ENCODE peak calls at places on chromosome 5, in five cellular contexts. One of them, this sample, is unnamed. For H3K4me1, the result is how much of the 10 kb centered on the place peaks cover.

GRCh38 chr5:55517804-55518203 is 17.0 kb downstream of the PLPP1 start:
- DNase-seq in cardiac muscle cell: peak
- DNase-seq in aorta: no peak
- DNase-seq in CD8-positive, alpha-beta memory T cell: no peak
- DNase-seq in transverse colon: peak
- DNase-seq in this sample: no peak

GRCh38 chr5:36607838-36608783 is 1.7 kb downstream of the SLC1A3 start:
- DNase-seq in transverse colon: no peak
- DNase-seq in cardiac muscle cell: peak
- DNase-seq in CD8-positive, alpha-beta memory T cell: no peak
- DNase-seq in aorta: no peak
- DNase-seq in this sample: no peak

GRCh38 chr5:10485142-10485795 is 43.6 kb downstream of the ROPN1L start:
- DNase-seq in aorta: peak
- DNase-seq in CD8-positive, alpha-beta memory T cell: no peak
- DNase-seq in transverse colon: no peak
- DNase-seq in cardiac muscle cell: peak
- DNase-seq in this sample: peak

GRCh38 chr5:143569213-143569663 is 165.8 kb upstream of the NR3C1 start:
- DNase-seq in transverse colon: no peak
- DNase-seq in CD8-positive, alpha-beta memory T cell: no peak
- DNase-seq in aorta: no peak
- DNase-seq in cardiac muscle cell: peak
- DNase-seq in this sample: no peak

GRCh38 chr5:149265559-149265958 is 6.1 kb upstream of the AFAP1L1 start:
- DNase-seq in cardiac muscle cell: peak
- DNase-seq in aorta: no peak
- DNase-seq in CD8-positive, alpha-beta memory T cell: no peak
- DNase-seq in transverse colon: no peak
- DNase-seq in this sample: no peak

GRCh38 chr5:178077751-178078150 is 35.6 kb upstream of the N4BP3 start:
- DNase-seq in CD8-positive, alpha-beta memory T cell: no peak
- DNase-seq in transverse colon: no peak
- DNase-seq in cardiac muscle cell: no peak
- DNase-seq in aorta: no peak
- DNase-seq in this sample: peak

GRCh38 chr5:80516826-80517225 is 28.9 kb downstream of the FAM151B start:
- DNase-seq in aorta: no peak
- DNase-seq in CD8-positive, alpha-beta memory T cell: no peak
- DNase-seq in transverse colon: no peak
- DNase-seq in cardiac muscle cell: peak
- DNase-seq in this sample: no peak

GRCh38 chr5:171622010-171622409 is 163.6 kb upstream of the SMIM23 start:
- DNase-seq in transverse colon: no peak
- DNase-seq in cardiac muscle cell: no peak
- DNase-seq in aorta: no peak
- DNase-seq in CD8-positive, alpha-beta memory T cell: no peak
- DNase-seq in this sample: no peak

GRCh38 chr5:178625679-178626483 is 969 bp downstream of the CLK4 start:
- DNase-seq in CD8-positive, alpha-beta memory T cell: no peak
- DNase-seq in aorta: no peak
- DNase-seq in transverse colon: no peak
- DNase-seq in cardiac muscle cell: peak
- DNase-seq in this sample: no peak

GRCh38 chr5:98935206-98935605 is 6.4 kb upstream of the CHD1 start:
- DNase-seq in cardiac muscle cell: no peak
- DNase-seq in aorta: no peak
- DNase-seq in CD8-positive, alpha-beta memory T cell: no peak
- DNase-seq in transverse colon: no peak
- DNase-seq in this sample: no peak

GRCh38 chr5:100682625-100683024 is 147.5 kb downstream of the FAM174A start:
- DNase-seq in CD8-positive, alpha-beta memory T cell: no peak
- DNase-seq in transverse colon: no peak
- DNase-seq in aorta: no peak
- DNase-seq in cardiac muscle cell: no peak
- DNase-seq in this sample: no peak

GRCh38 chr5:97839338-97840081 is 656.5 kb upstream of the RIOK2 start:
- DNase-seq in transverse colon: no peak
- DNase-seq in aorta: no peak
- DNase-seq in CD8-positive, alpha-beta memory T cell: no peak
- DNase-seq in cardiac muscle cell: peak
- DNase-seq in this sample: no peak

GRCh38 chr5:78795757-78796156 is 147.2 kb upstream of the LHFPL2 start:
- DNase-seq in aorta: no peak
- DNase-seq in CD8-positive, alpha-beta memory T cell: no peak
- DNase-seq in transverse colon: no peak
- DNase-seq in cardiac muscle cell: no peak
- DNase-seq in this sample: no peak

GRCh38 chr5:148776780-148777179 is 49.6 kb upstream of the ADRB2 start:
- DNase-seq in transverse colon: no peak
- DNase-seq in CD8-positive, alpha-beta memory T cell: no peak
- DNase-seq in aorta: peak
- DNase-seq in cardiac muscle cell: peak
- DNase-seq in this sample: no peak

GRCh38 chr5:16489322-16489791 is 23.8 kb upstream of the ZNF622 start:
- DNase-seq in transverse colon: no peak
- DNase-seq in CD8-positive, alpha-beta memory T cell: no peak
- DNase-seq in cardiac muscle cell: peak
- DNase-seq in aorta: no peak
- DNase-seq in this sample: no peak

GRCh38 chr5:180135128-180135955 is 63.8 kb upstream of the RNF130 start:
- DNase-seq in aorta: no peak
- DNase-seq in cardiac muscle cell: peak
- DNase-seq in transverse colon: no peak
- DNase-seq in CD8-positive, alpha-beta memory T cell: no peak
- DNase-seq in this sample: no peak

GRCh38 chr5:116953251-116953934 is 378.8 kb upstream of the SEMA6A start:
- DNase-seq in CD8-positive, alpha-beta memory T cell: no peak
- DNase-seq in transverse colon: no peak
- DNase-seq in cardiac muscle cell: no peak
- DNase-seq in aorta: no peak
- DNase-seq in this sample: no peak

GRCh38 chr5:126007841-126008240 is 415.4 kb upstream of the GRAMD2B start:
- DNase-seq in cardiac muscle cell: no peak
- DNase-seq in CD8-positive, alpha-beta memory T cell: no peak
- DNase-seq in transverse colon: no peak
- DNase-seq in aorta: no peak
- DNase-seq in this sample: no peak

GRCh38 chr5:53110156-53110555 is 599 bp upstream of the MOCS2 start:
- DNase-seq in transverse colon: no peak
- DNase-seq in cardiac muscle cell: no peak
- DNase-seq in aorta: no peak
- DNase-seq in CD8-positive, alpha-beta memory T cell: no peak
- DNase-seq in this sample: no peak

GRCh38 chr5:103804714-103805113 is 242.1 kb upstream of the NUDT12 start:
- DNase-seq in CD8-positive, alpha-beta memory T cell: no peak
- DNase-seq in cardiac muscle cell: no peak
- DNase-seq in aorta: no peak
- DNase-seq in transverse colon: no peak
- DNase-seq in this sample: no peak

GRCh38 chr5:178211095-178212048 is 7.0 kb downstream of the HNRNPAB start:
- DNase-seq in transverse colon: no peak
- DNase-seq in CD8-positive, alpha-beta memory T cell: no peak
- DNase-seq in aorta: no peak
- DNase-seq in cardiac muscle cell: no peak
- DNase-seq in this sample: no peak

GRCh38 chr5:76406014-76406413 is 2.9 kb downstream of the IQGAP2 start:
- DNase-seq in aorta: no peak
- DNase-seq in CD8-positive, alpha-beta memory T cell: no peak
- DNase-seq in cardiac muscle cell: no peak
- DNase-seq in transverse colon: no peak
- DNase-seq in this sample: no peak
- H3K4me1 ChIP-seq in aorta: under half
- H3K4me1 ChIP-seq in CD8-positive, alpha-beta memory T cell: under half
- H3K4me1 ChIP-seq in cardiac muscle cell: under half
- H3K4me1 ChIP-seq in transverse colon: under half
- H3K4me1 ChIP-seq in this sample: under half

GRCh38 chr5:150791536-150791935 is 13.0 kb downstream of the SMIM3 start:
- DNase-seq in aorta: no peak
- DNase-seq in transverse colon: no peak
- DNase-seq in CD8-positive, alpha-beta memory T cell: no peak
- DNase-seq in cardiac muscle cell: no peak
- DNase-seq in this sample: no peak

GRCh38 chr5:150788974-150789373 is 10.4 kb downstream of the SMIM3 start:
- DNase-seq in CD8-positive, alpha-beta memory T cell: no peak
- DNase-seq in transverse colon: no peak
- DNase-seq in aorta: no peak
- DNase-seq in cardiac muscle cell: no peak
- DNase-seq in this sample: no peak

GRCh38 chr5:150789943-150790611 is 11.5 kb downstream of the SMIM3 start:
- DNase-seq in aorta: peak
- DNase-seq in cardiac muscle cell: peak
- DNase-seq in transverse colon: peak
- DNase-seq in CD8-positive, alpha-beta memory T cell: peak
- DNase-seq in this sample: peak

GRCh38 chr5:150787659-150788058 is 9.1 kb downstream of the SMIM3 start:
- DNase-seq in CD8-positive, alpha-beta memory T cell: no peak
- DNase-seq in cardiac muscle cell: no peak
- DNase-seq in transverse colon: no peak
- DNase-seq in aorta: no peak
- DNase-seq in this sample: no peak

GRCh38 chr5:150789431-150789830 is 10.9 kb downstream of the SMIM3 start:
- DNase-seq in aorta: no peak
- DNase-seq in transverse colon: no peak
- DNase-seq in cardiac muscle cell: peak
- DNase-seq in CD8-positive, alpha-beta memory T cell: no peak
- DNase-seq in this sample: no peak
- H3K4me1 ChIP-seq in aorta: under half
- H3K4me1 ChIP-seq in transverse colon: under half
- H3K4me1 ChIP-seq in cardiac muscle cell: under half
- H3K4me1 ChIP-seq in CD8-positive, alpha-beta memory T cell: under half
- H3K4me1 ChIP-seq in this sample: under half

DNA sequence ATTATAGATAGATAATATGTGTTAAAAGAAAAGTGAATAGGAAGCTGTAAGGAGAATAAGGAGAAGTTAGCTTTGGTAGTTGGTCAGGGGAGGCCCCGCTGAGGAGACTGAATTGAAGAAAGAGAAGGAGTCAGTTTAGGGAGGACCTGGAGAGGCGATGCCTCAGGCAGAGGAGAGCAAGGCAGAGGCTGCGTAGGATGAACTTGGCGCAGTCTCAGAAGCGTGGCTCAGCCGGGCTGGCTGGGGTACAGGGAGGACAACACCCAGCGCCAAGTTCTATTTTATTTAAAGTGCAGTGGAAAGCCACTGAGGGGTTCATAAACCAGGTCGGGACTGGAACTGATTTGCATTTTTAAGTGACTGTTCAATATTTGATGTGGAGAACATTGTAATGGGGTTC is 68.5 kb downstream of the PTCD2 start:
- DNase-seq in aorta: peak
- DNase-seq in transverse colon: no peak
- DNase-seq in CD8-positive, alpha-beta memory T cell: no peak
- DNase-seq in cardiac muscle cell: peak
- DNase-seq in this sample: no peak
- H3K4me1 ChIP-seq in aorta: under half
- H3K4me1 ChIP-seq in transverse colon: under half
- H3K4me1 ChIP-seq in CD8-positive, alpha-beta memory T cell: under half
- H3K4me1 ChIP-seq in cardiac muscle cell: under half
- H3K4me1 ChIP-seq in this sample: under half

GRCh38 chr5:173564106-173564505 is 52.3 kb downstream of the BOD1 start:
- DNase-seq in transverse colon: no peak
- DNase-seq in cardiac muscle cell: no peak
- DNase-seq in CD8-positive, alpha-beta memory T cell: no peak
- DNase-seq in aorta: no peak
- DNase-seq in this sample: no peak
- H3K4me1 ChIP-seq in transverse colon: under half
- H3K4me1 ChIP-seq in cardiac muscle cell: under half
- H3K4me1 ChIP-seq in CD8-positive, alpha-beta memory T cell: under half
- H3K4me1 ChIP-seq in aorta: under half
- H3K4me1 ChIP-seq in this sample: under half

GRCh38 chr5:154697335-154697734 is 57.8 kb upstream of the LARP1 start:
- DNase-seq in cardiac muscle cell: no peak
- DNase-seq in transverse colon: no peak
- DNase-seq in aorta: no peak
- DNase-seq in CD8-positive, alpha-beta memory T cell: no peak
- DNase-seq in this sample: no peak

GRCh38 chr5:154698681-154699275 is 56.4 kb upstream of the LARP1 start:
- DNase-seq in transverse colon: no peak
- DNase-seq in CD8-positive, alpha-beta memory T cell: no peak
- DNase-seq in cardiac muscle cell: peak
- DNase-seq in aorta: no peak
- DNase-seq in this sample: no peak

GRCh38 chr5:154701181-154701580 is 54.0 kb upstream of the LARP1 start:
- DNase-seq in cardiac muscle cell: no peak
- DNase-seq in aorta: no peak
- DNase-seq in CD8-positive, alpha-beta memory T cell: no peak
- DNase-seq in transverse colon: no peak
- DNase-seq in this sample: no peak

GRCh38 chr5:154694159-154694558 is 61.0 kb upstream of the LARP1 start:
- DNase-seq in cardiac muscle cell: no peak
- DNase-seq in CD8-positive, alpha-beta memory T cell: no peak
- DNase-seq in transverse colon: no peak
- DNase-seq in aorta: no peak
- DNase-seq in this sample: no peak

GRCh38 chr5:154696891-154697290 is 58.3 kb upstream of the LARP1 start:
- DNase-seq in CD8-positive, alpha-beta memory T cell: no peak
- DNase-seq in transverse colon: no peak
- DNase-seq in aorta: no peak
- DNase-seq in cardiac muscle cell: no peak
- DNase-seq in this sample: no peak
- H3K4me1 ChIP-seq in CD8-positive, alpha-beta memory T cell: under half
- H3K4me1 ChIP-seq in transverse colon: under half
- H3K4me1 ChIP-seq in aorta: under half
- H3K4me1 ChIP-seq in cardiac muscle cell: under half
- H3K4me1 ChIP-seq in this sample: under half

DNA sequence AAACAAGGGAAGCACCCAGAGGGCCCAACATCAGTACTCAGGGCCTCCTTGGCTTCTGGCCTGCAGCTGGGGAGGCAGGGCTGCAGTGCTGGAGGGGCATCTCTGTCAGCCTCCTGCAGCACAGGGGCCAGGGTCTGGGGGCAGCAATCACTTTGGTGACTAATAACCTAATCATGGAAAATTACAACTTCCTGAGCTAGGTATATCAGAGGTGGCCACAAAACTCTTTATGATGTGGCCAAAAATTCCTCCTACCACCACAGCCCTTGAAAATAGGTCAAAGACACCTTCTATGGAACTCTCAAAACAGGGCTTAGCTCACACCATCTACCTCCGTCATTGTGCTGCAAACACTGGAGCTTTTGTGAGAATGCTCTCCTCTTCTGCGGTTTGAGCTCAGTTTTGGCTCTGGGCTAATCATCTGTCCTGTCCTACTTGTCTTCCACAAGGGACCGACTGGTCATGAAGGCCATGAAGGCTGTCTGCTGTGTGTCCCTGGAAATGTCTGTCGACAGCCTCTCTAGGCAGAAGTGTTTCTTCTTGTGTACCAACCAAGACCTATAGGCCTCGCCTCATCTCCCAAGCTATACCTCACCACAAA is 28.6 kb downstream of the CSF2 start:
- DNase-seq in cardiac muscle cell: no peak
- DNase-seq in aorta: no peak
- DNase-seq in transverse colon: no peak
- DNase-seq in CD8-positive, alpha-beta memory T cell: peak
- DNase-seq in this sample: no peak
- H3K4me1 ChIP-seq in cardiac muscle cell: under half
- H3K4me1 ChIP-seq in aorta: under half
- H3K4me1 ChIP-seq in transverse colon: under half
- H3K4me1 ChIP-seq in CD8-positive, alpha-beta memory T cell: half or more
- H3K4me1 ChIP-seq in this sample: under half

GRCh38 chr5:172683696-172684464 is 42.8 kb downstream of the NEURL1B start:
- DNase-seq in CD8-positive, alpha-beta memory T cell: peak
- DNase-seq in aorta: peak
- DNase-seq in cardiac muscle cell: no peak
- DNase-seq in transverse colon: no peak
- DNase-seq in this sample: peak
- H3K4me1 ChIP-seq in CD8-positive, alpha-beta memory T cell: under half
- H3K4me1 ChIP-seq in aorta: under half
- H3K4me1 ChIP-seq in cardiac muscle cell: under half
- H3K4me1 ChIP-seq in transverse colon: under half
- H3K4me1 ChIP-seq in this sample: under half

This sample was measured in H9.